ENCODE peak calls at places on chromosomes 13 and 19, in nine cellular contexts. E, N, L, W, T, F, V, B and X are unnamed samples.

GRCh38 chr19:1465191-1466016 is 13.6 kb downstream of the C19orf25 start:
- DNase-seq in T (no peak), L (peak), F (peak), V (peak), B (peak), E (no peak), N (no peak), W (no peak), X (no peak)

GRCh38 chr19:35585844-35586243 is at the start of gene PMIS2:
- DNase-seq in T (no peak), V (no peak), L (no peak), N (no peak), B (no peak), F (peak), E (no peak), W (no peak), X (no peak)

GRCh38 chr13:92900455-92900854 is 326.2 kb upstream of the GPC6 start:
- DNase-seq in F (no peak), T (no peak), N (no peak), V (no peak), E (no peak), L (no peak), B (no peak), W (no peak), X (no peak)

GRCh38 chr13:71240906-71241305 is 626.1 kb downstream of the DACH1 start:
- DNase-seq in L (no peak), V (no peak), E (no peak), B (no peak), F (no peak), T (no peak), W (no peak), N (no peak), X (no peak)

GRCh38 chr19:51821921-51822716 is 27.2 kb downstream of the FPR3 start:
- DNase-seq in L (no peak), E (no peak), F (no peak), N (no peak), V (no peak), W (no peak), T (no peak), B (no peak), X (no peak)

GRCh38 chr13:99829593-99830239 is 141.9 kb downstream of the ZIC5 start:
- DNase-seq in W (no peak), B (no peak), L (no peak), V (no peak), E (no peak), F (no peak), T (no peak), N (no peak), X (no peak)

GRCh38 chr13:30752201-30752797 is 17.0 kb downstream of the ALOX5AP start:
- DNase-seq in V (no peak), B (no peak), W (no peak), T (no peak), E (no peak), L (no peak), N (no peak), F (no peak), X (no peak)

GRCh38 chr19:5210556-5210955 is 130.1 kb downstream of the PTPRS start:
- DNase-seq in V (peak), B (no peak), W (no peak), N (no peak), F (no peak), E (no peak), L (no peak), T (no peak), X (no peak)

GRCh38 chr19:42216653-42217521 is 590 bp downstream of the DEDD2 start:
- DNase-seq in E (no peak), L (no peak), B (peak), T (no peak), V (peak), F (peak), N (peak), W (peak), X (peak)

GRCh38 chr13:30346159-30346788 is 38.9 kb upstream of the KATNAL1 start:
- DNase-seq in B (peak), W (peak), L (no peak), T (no peak), E (no peak), F (peak), N (peak), V (no peak), X (peak)

GRCh38 chr19:35436477-35437141 is 11.4 kb upstream of the FFAR2 start:
- DNase-seq in L (no peak), V (no peak), E (no peak), F (peak), N (peak), T (no peak), W (no peak), B (peak), X (no peak)

GRCh38 chr13:93029536-93029935 is 197.1 kb upstream of the GPC6 start:
- DNase-seq in B (no peak), E (no peak), V (no peak), W (no peak), F (no peak), T (no peak), L (no peak), N (no peak), X (no peak)

GRCh38 chr13:83274679-83275078 is 607.6 kb downstream of the SLITRK1 start:
- DNase-seq in W (no peak), V (no peak), T (no peak), F (no peak), N (no peak), E (no peak), B (no peak), L (no peak), X (no peak)

GRCh38 chr13:25213716-25214115 is 41.6 kb upstream of the AMER2 start:
- DNase-seq in W (no peak), B (no peak), E (no peak), N (no peak), F (no peak), V (no peak), L (no peak), T (no peak), X (no peak)

GRCh38 chr13:77176350-77176749 is 149.4 kb upstream of the FBXL3 start:
- DNase-seq in T (no peak), B (no peak), F (no peak), E (no peak), W (no peak), L (no peak), N (no peak), V (no peak), X (no peak)

GRCh38 chr19:33150852-33151518 is 19.1 kb downstream of the WDR88 start:
- DNase-seq in E (no peak), W (no peak), N (no peak), L (no peak), F (no peak), B (no peak), T (no peak), V (no peak), X (no peak)

GRCh38 chr13:77696006-77696862 is 1.3 kb upstream of the SLAIN1 start:
- DNase-seq in V (no peak), B (no peak), N (no peak), E (no peak), W (no peak), L (no peak), T (no peak), F (no peak), X (no peak)

GRCh38 chr19:15466851-15467733 is 2.7 kb upstream of the RASAL3 start:
- DNase-seq in V (no peak), T (peak), N (peak), W (no peak), E (no peak), F (peak), L (no peak), B (no peak), X (peak)

GRCh38 chr19:10718205-10719196 is 622 bp downstream of the DNM2 start:
- DNase-seq in T (peak), V (peak), W (no peak), E (no peak), F (peak), B (no peak), L (no peak), N (peak), X (peak)

GRCh38 chr13:106373304-106373988 is 162.0 kb downstream of the EFNB2 start:
- DNase-seq in T (no peak), W (no peak), F (no peak), V (no peak), E (no peak), L (no peak), B (no peak), N (no peak), X (no peak)

GRCh38 chr13:73913043-73913740 is 221.0 kb downstream of the KLF12 start:
- DNase-seq in F (no peak), E (no peak), N (no peak), T (no peak), V (no peak), L (no peak), W (no peak), B (no peak), X (no peak)

GRCh38 chr13:24226762-24227161 is 66.2 kb downstream of the SPATA13 start:
- DNase-seq in L (no peak), F (no peak), W (no peak), T (no peak), V (no peak), B (no peak), E (no peak), N (no peak), X (no peak)

GRCh38 chr13:40994581-40995230 is 24.4 kb downstream of the ELF1 start:
- DNase-seq in L (no peak), B (no peak), V (no peak), E (no peak), F (no peak), N (peak), T (no peak), W (no peak), X (no peak)

GRCh38 chr19:51094696-51095279 is 12.1 kb upstream of the KLK14 start:
- DNase-seq in N (peak), T (no peak), F (peak), B (no peak), E (no peak), W (peak), L (peak), V (no peak), X (no peak)

GRCh38 chr13:92681239-92681638 is 545.4 kb upstream of the GPC6 start:
- DNase-seq in E (no peak), L (no peak), N (no peak), W (no peak), V (no peak), T (no peak), B (no peak), F (no peak), X (no peak)

GRCh38 chr13:50589651-50590054 is 253.8 kb downstream of the DLEU7 start:
- DNase-seq in V (no peak), L (no peak), F (no peak), T (no peak), W (no peak), E (no peak), B (no peak), N (no peak), X (no peak)

GRCh38 chr13:36377822-36378480 is 31.8 kb upstream of the SPART start:
- DNase-seq in T (no peak), L (no peak), N (no peak), V (no peak), F (no peak), E (no peak), W (no peak), B (no peak), X (no peak)

GRCh38 chr13:28327761-28328607 is 166.9 kb downstream of the FLT1 start:
- DNase-seq in E (no peak), N (no peak), L (no peak), V (no peak), T (no peak), F (no peak), B (no peak), W (no peak), X (no peak)

GRCh38 chr19:39544201-39544903 is 4.4 kb upstream of the EID2 start:
- DNase-seq in N (peak), L (no peak), E (no peak), W (no peak), T (no peak), F (no peak), B (no peak), V (no peak), X (no peak)

GRCh38 chr13:27712421-27712820 is 79.9 kb upstream of the GSX1 start:
- DNase-seq in E (no peak), W (no peak), F (peak), L (no peak), T (no peak), N (peak), B (no peak), V (no peak), X (no peak)

GRCh38 chr13:27194895-27195764 is 23.5 kb upstream of the USP12 start:
- DNase-seq in B (no peak), F (peak), T (no peak), W (no peak), E (no peak), V (no peak), N (no peak), L (no peak), X (no peak)

GRCh38 chr13:33543089-33543459 is 257.5 kb upstream of the STARD13 start:
- DNase-seq in E (peak), L (no peak), V (no peak), T (no peak), W (no peak), F (no peak), B (no peak), N (no peak), X (no peak)

GRCh38 chr19:45547965-45548609 is 36.5 kb downstream of the OPA3 start:
- DNase-seq in W (no peak), E (no peak), F (no peak), B (peak), V (no peak), L (no peak), T (no peak), N (no peak), X (no peak)

GRCh38 chr19:11237321-11237720 is 2.1 kb upstream of the ANGPTL8 start:
- DNase-seq in F (no peak), W (no peak), N (no peak), T (no peak), L (no peak), V (no peak), E (no peak), B (no peak), X (no peak)